ENCODE peak calls at places on chromosomes 11 and 22, in nine cellular contexts. S, O, Z, M, D, X, K, A and T are unnamed samples.

GRCh38 chr11:65779669-65779918 is 1.2 kb downstream of the AP5B1 start:
- DNase-seq in D (no peak), A (no peak), S (no peak), M (no peak), K (peak), X (no peak), O (no peak), Z (no peak), T (no peak)

GRCh38 chr11:36509265-36509664 is 807 bp downstream of the TRAF6 start:
- DNase-seq in S (no peak), X (no peak), D (no peak), M (no peak), Z (peak), A (peak), O (no peak), K (no peak), T (no peak)

GRCh38 chr11:125569913-125570621 is 790 bp downstream of the EI24 start:
- DNase-seq in X (no peak), K (no peak), D (no peak), A (no peak), Z (no peak), O (no peak), S (no peak), M (no peak), T (no peak)

GRCh38 chr22:11627798-11628650 is 3900.0 kb upstream of the OR11H1 start:
- DNase-seq in O (peak), M (no peak), K (no peak), Z (no peak), X (no peak), A (no peak), D (no peak), S (no peak), T (no peak)

GRCh38 chr11:69358398-69359080 is 64.6 kb downstream of the MYEOV start:
- DNase-seq in O (no peak), A (no peak), M (no peak), K (no peak), X (no peak), D (no peak), Z (no peak), S (no peak), T (no peak)

GRCh38 chr11:68010058-68011041 is at the start of gene ALDH3B1:
- DNase-seq in M (peak), O (peak), X (peak), A (peak), S (peak), Z (peak), K (peak), D (peak), T (no peak)

GRCh38 chr11:10441652-10442503 is 13.2 kb upstream of the AMPD3 start:
- DNase-seq in S (no peak), M (no peak), D (no peak), O (no peak), A (no peak), X (no peak), K (no peak), Z (no peak), T (no peak)

GRCh38 chr11:8092587-8093424 is 11.8 kb downstream of the TUB start:
- DNase-seq in Z (peak), X (peak), A (peak), O (peak), D (no peak), M (peak), K (peak), S (peak), T (no peak)

GRCh38 chr22:17910561-17911311 is 113.6 kb downstream of the MICAL3 start:
- DNase-seq in S (peak), O (peak), X (peak), A (peak), D (no peak), M (peak), Z (peak), K (peak), T (no peak)

GRCh38 chr11:96237759-96238158 is 105.2 kb downstream of the MAML2 start:
- DNase-seq in X (no peak), A (no peak), K (no peak), Z (no peak), D (no peak), S (no peak), O (no peak), M (peak), T (no peak)

GRCh38 chr11:60925685-60926267 is 1.5 kb downstream of the TMEM132A start:
- DNase-seq in A (no peak), M (peak), O (peak), X (no peak), Z (peak), S (no peak), D (no peak), K (no peak), T (no peak)

GRCh38 chr22:37428649-37429586 is 1.6 kb upstream of the ELFN2 start:
- DNase-seq in Z (peak), K (no peak), A (no peak), M (peak), O (no peak), X (no peak), D (no peak), S (peak), T (no peak)

GRCh38 chr11:109785714-109786113 is 307.5 kb upstream of the ZC3H12C start:
- DNase-seq in X (no peak), Z (peak), S (no peak), D (no peak), O (no peak), A (no peak), M (no peak), K (no peak), T (no peak)

GRCh38 chr11:115765803-115766239 is 261.6 kb upstream of the CADM1 start:
- DNase-seq in X (no peak), M (peak), S (no peak), Z (no peak), D (no peak), K (no peak), A (no peak), O (no peak), T (no peak)

GRCh38 chr11:70473186-70473872 is 75.0 kb downstream of the CTTN start:
- DNase-seq in S (no peak), Z (no peak), K (no peak), M (no peak), X (no peak), D (no peak), O (peak), A (no peak), T (no peak)

GRCh38 chr11:70468256-70469230 is 70.2 kb downstream of the CTTN start:
- DNase-seq in A (no peak), S (no peak), O (peak), D (no peak), M (no peak), Z (peak), X (no peak), K (no peak), T (no peak)

GRCh38 chr11:70470127-70470526 is 71.8 kb downstream of the CTTN start:
- DNase-seq in X (no peak), M (no peak), Z (peak), D (no peak), K (no peak), O (no peak), A (no peak), S (no peak), T (no peak)

GRCh38 chr11:70472240-70472639 is 73.9 kb downstream of the CTTN start:
- DNase-seq in O (peak), K (no peak), S (no peak), X (no peak), D (no peak), Z (no peak), M (no peak), A (no peak), T (no peak)

DNA sequence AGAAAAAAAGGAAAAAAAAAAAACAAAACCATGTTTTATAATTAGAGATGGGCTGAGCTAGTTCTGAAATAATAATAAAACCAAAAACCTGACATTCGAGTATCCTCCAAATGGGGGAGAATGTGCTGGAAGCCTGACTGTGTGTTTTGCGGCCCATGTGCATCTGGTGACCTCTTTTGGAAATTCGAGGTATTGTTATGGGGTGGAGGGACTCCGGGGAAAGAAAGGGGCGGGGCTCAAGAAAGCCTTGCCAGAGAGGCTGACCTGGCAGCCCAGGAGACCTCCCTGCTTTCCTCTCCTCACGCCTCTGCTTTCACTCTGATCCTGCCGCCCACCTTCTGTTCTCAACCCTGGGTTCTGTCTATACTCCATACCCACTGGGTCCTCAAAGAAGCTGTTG is 72.9 kb downstream of the CTTN start:
- DNase-seq in Z (peak), D (no peak), M (peak), O (peak), K (no peak), S (no peak), X (no peak), A (no peak), T (no peak)
- TF ChIP-seq CTCF in Z (peak), D (no peak), M (peak), O (no peak), K (peak), S (no peak), X (peak), A (no peak), T (peak)

GRCh38 chr22:32794449-32795213 is 6.9 kb upstream of the TIMP3 start:
- DNase-seq in O (no peak), K (no peak), S (no peak), X (no peak), Z (peak), D (no peak), M (no peak), A (no peak), T (no peak)
- TF ChIP-seq CTCF in O (no peak), K (no peak), S (no peak), X (no peak), Z (peak), D (no peak), M (no peak), A (no peak), T (no peak)

GRCh38 chr11:48384670-48385069 is 18.4 kb upstream of the OR4C5 start:
- DNase-seq in O (no peak), D (no peak), Z (no peak), X (no peak), M (peak), S (no peak), A (no peak), K (no peak), T (no peak)
- TF ChIP-seq CTCF in O (no peak), D (no peak), Z (no peak), X (no peak), M (no peak), S (no peak), A (no peak), K (no peak), T (no peak)

DNA sequence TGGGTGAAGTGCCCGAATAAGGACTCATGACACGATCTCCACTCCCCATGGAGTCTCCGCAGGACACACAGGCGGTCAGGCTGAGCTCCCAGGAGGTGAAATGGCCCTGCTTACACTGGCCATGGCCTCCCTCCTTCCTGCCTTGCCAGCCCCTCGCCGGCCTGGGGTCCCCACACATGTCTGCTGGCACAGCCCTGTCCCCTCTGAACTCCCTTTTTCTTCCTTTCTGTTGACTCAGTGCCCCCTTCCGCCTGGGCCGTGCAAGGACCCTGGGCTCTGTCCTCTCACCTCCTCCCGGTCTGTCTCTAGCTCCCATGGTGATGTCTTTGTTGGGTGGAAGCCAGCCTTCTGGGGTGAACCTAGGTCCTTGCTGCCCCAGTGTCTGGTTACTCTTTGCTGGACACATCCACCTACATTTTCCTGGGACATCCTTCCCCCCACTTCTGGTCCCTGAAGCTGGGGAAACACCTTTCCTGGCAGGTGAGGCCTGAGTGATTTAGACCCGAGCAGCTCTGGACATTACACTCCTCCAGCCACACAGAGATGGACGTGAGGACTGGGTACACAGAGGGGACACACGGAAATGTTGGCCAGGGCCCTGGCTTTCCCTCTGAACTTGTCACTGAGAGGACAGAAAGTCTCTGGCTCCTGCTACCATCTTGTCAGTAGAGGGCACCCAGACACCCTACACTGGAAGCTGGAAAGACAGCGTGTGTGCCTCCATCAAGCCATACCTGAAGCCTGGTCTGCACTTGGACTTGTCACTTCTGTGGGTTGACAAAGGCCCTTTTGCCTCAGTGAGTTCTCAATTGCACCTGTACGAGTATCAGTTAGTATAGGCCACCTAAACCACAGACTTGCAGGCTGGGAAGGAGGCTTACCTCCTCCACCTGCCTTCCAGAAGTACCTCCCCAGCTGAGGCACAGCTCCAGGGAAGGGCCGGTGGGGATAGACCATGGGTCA is 864.3 kb downstream of the TBC1D22A start:
- DNase-seq in X (no peak), O (no peak), D (no peak), Z (no peak), K (no peak), M (peak), S (no peak), A (no peak), T (no peak)
- TF ChIP-seq CTCF in X (no peak), O (no peak), D (no peak), Z (no peak), K (no peak), M (no peak), S (no peak), A (no peak), T (no peak)

DNA sequence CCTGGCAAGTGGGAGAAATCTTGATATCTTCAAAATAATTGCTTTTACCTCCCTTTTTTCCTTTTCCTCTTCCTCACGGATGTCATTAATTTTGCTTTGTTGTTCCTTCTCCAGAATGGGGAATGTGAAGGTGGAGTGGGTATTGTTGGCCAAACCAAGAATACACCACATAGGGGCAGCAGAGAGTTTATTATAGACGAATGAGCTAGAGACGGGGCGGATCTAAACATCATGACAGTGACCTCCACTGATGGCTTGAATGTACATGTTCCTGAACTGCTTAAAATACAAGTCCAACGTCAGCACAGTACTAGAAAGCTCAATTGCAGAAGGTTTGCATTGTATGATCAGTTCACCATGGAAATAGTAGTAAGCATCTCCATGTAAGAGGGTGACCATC is 122.3 kb upstream of the SNX19 start:
- DNase-seq in D (no peak), X (no peak), S (no peak), Z (no peak), A (no peak), M (peak), O (no peak), K (no peak), T (no peak)
- TF ChIP-seq CTCF in D (no peak), X (peak), S (peak), Z (no peak), A (peak), M (no peak), O (no peak), K (no peak), T (peak)

GRCh38 chr11:81966340-81966739 is 767.3 kb downstream of the FAM181B start:
- DNase-seq in O (no peak), X (no peak), K (no peak), M (no peak), Z (peak), A (no peak), S (no peak), D (no peak), T (no peak)

GRCh38 chr11:81959341-81959740 is 774.3 kb downstream of the FAM181B start:
- DNase-seq in A (no peak), K (no peak), Z (no peak), O (no peak), M (no peak), D (no peak), S (no peak), X (no peak), T (no peak)

GRCh38 chr11:81967242-81967641 is 766.4 kb downstream of the FAM181B start:
- DNase-seq in M (no peak), S (no peak), K (no peak), Z (peak), X (no peak), D (no peak), A (no peak), O (no peak), T (no peak)

GRCh38 chr11:81963018-81963417 is 770.6 kb downstream of the FAM181B start:
- DNase-seq in O (no peak), X (no peak), K (no peak), D (no peak), Z (peak), A (no peak), S (no peak), M (peak), T (no peak)
- TF ChIP-seq CTCF in O (peak), X (peak), K (peak), D (no peak), Z (no peak), A (no peak), S (no peak), M (no peak), T (peak)

DNA sequence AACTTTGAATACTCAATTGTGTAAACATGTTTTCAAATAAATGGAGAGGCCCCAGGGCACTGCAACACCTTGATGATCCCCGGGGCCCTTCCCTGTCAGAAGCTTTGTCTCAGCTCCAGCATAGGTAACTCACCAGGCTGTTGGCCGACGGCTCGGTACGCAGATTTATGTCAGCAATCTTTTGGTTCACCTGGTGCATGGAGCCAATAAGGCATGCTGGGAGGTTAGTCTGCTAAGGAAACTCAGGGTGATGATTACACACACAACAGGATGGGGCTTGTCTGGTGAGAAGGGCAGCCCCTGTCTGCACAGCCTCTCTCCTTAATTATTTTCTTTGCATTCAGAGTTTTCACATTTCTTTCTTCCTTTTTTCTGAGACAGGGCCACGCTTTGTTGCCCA is 10.8 kb downstream of the FAM227A start:
- DNase-seq in K (no peak), O (no peak), S (no peak), Z (no peak), A (no peak), X (no peak), D (no peak), M (no peak), T (no peak)
- TF ChIP-seq CTCF in K (no peak), O (no peak), S (no peak), Z (no peak), A (no peak), X (no peak), D (no peak), M (no peak), T (no peak)

GRCh38 chr11:47185305-47186075 is 744 bp downstream of the PACSIN3 start:
- DNase-seq in K (no peak), S (peak), A (peak), X (no peak), Z (no peak), O (no peak), D (no peak), M (peak), T (no peak)
- TF ChIP-seq CTCF in K (no peak), S (no peak), A (no peak), X (no peak), Z (no peak), O (no peak), D (no peak), M (no peak), T (no peak)

GRCh38 chr11:72075109-72075508 is 5.2 kb downstream of the NUMA1 start:
- DNase-seq in S (no peak), D (no peak), M (peak), A (no peak), O (no peak), K (peak), Z (no peak), X (no peak), T (no peak)
- TF ChIP-seq CTCF in S (no peak), D (no peak), M (no peak), A (no peak), O (no peak), K (no peak), Z (no peak), X (peak), T (peak)